ENCODE peak calls at places on chromosomes 1 and 21, in six cellular contexts. U is NCI-H2171 treated with DMSO at 0.1 percent for 48 hours, V is kidney epithelial cell, J is T-helper 1 cell, A is lower leg skin, K is nucleus accumbens. Q is an unnamed sample.
A peak's percentile ranks its signal among the peaks of the same experiment; 100 is the strongest.

GRCh38 chr1:5286244-5286643 is 631.8 kb downstream of the AJAP1 start:
- DNase-seq in U (no peak), V (no peak), K (no peak), J (no peak), A (no peak), Q (no peak)

GRCh38 chr1:160777486-160778089 is 18.4 kb upstream of the LY9 start:
- DNase-seq in A (no peak), V (no peak), K (no peak), U (peak; percentile 20), J (no peak), Q (no peak)

GRCh38 chr1:71357708-71358107 is 276.9 kb upstream of the ZRANB2 start:
- DNase-seq in U (no peak), V (no peak), A (no peak), J (no peak), K (no peak), Q (no peak)

GRCh38 chr1:41726899-41727748 is 191.6 kb downstream of the HIVEP3 start:
- DNase-seq in J (no peak), U (peak; percentile 87), A (peak; percentile 92), K (no peak), V (no peak), Q (peak; percentile 77)

GRCh38 chr1:206770531-206771352 is at the start of gene IL19:
- DNase-seq in K (no peak), U (no peak), A (no peak), V (peak; percentile 73), J (no peak), Q (peak; percentile 62)

GRCh38 chr1:27299385-27300252 is 22.3 kb upstream of the TMEM222 start:
- DNase-seq in U (no peak), V (peak; percentile 71), K (no peak), A (peak; percentile 86), J (no peak), Q (peak; percentile 82)

GRCh38 chr1:100642826-100643225 is 76.7 kb upstream of the VCAM1 start:
- DNase-seq in U (no peak), K (no peak), V (no peak), J (no peak), A (no peak), Q (no peak)

GRCh38 chr1:112172294-112172882 is 182.9 kb upstream of the KCND3 start:
- DNase-seq in J (no peak), A (no peak), V (peak; percentile 9), U (no peak), K (no peak), Q (no peak)

GRCh38 chr1:167455786-167456446 is 62.4 kb downstream of the CD247 start:
- DNase-seq in A (peak; percentile 90), K (no peak), U (peak; percentile 7), J (peak; percentile 39), V (no peak), Q (no peak)

GRCh38 chr1:41483960-41484844 is at the start of gene EDN2:
- DNase-seq in J (no peak), A (no peak), U (peak; percentile 90), K (no peak), V (no peak), Q (no peak)

GRCh38 chr1:245332513-245332912 is 177.7 kb downstream of the KIF26B start:
- DNase-seq in J (no peak), A (no peak), V (no peak), U (no peak), K (no peak), Q (no peak)

GRCh38 chr1:51504806-51505525 is 14.1 kb downstream of the EPS15 start:
- DNase-seq in K (no peak), J (no peak), U (no peak), V (no peak), A (no peak), Q (no peak)

GRCh38 chr1:165883056-165883455 is 55.6 kb downstream of the UCK2 start:
- DNase-seq in U (no peak), J (no peak), V (no peak), A (no peak), K (no peak), Q (no peak)

GRCh38 chr1:85259866-85260345 is 444 bp upstream of the C1orf52 start:
- DNase-seq in J (no peak), A (no peak), K (no peak), V (no peak), U (no peak), Q (no peak)

GRCh38 chr1:94541175-94542087 is at the start of gene F3:
- DNase-seq in J (no peak), U (peak; percentile 33), V (peak; percentile 61), A (peak; percentile 98), K (peak; percentile 44), Q (peak; percentile 68)

GRCh38 chr1:170241266-170241851 is 95.6 kb downstream of the NTMT2 start:
- DNase-seq in K (no peak), V (no peak), J (no peak), U (no peak), A (no peak), Q (no peak)

GRCh38 chr1:9289724-9290493 is 2.8 kb upstream of the SPSB1 start:
- DNase-seq in U (no peak), K (no peak), J (no peak), V (no peak), A (peak; percentile 94), Q (no peak)

GRCh38 chr1:29646161-29646775 is 409.9 kb downstream of the PTPRU start:
- DNase-seq in U (no peak), K (no peak), J (no peak), V (no peak), A (peak; percentile 57), Q (peak; percentile 53)

GRCh38 chr21:33266050-33266783 is at the start of gene IL10RB:
- DNase-seq in J (peak; percentile 61), U (peak; percentile 80), A (peak; percentile 92), K (peak; percentile 42), V (no peak), Q (peak; percentile 85)

GRCh38 chr1:111139234-111139955 is 498 bp downstream of the DRAM2 start:
- DNase-seq in A (peak; percentile 82), V (peak; percentile 39), U (peak; percentile 93), J (peak; percentile 40), K (no peak), Q (peak; percentile 66)

GRCh38 chr1:1332774-1333480 is 1.8 kb downstream of the TAS1R3 start:
- DNase-seq in V (no peak), U (no peak), A (no peak), K (no peak), J (no peak), Q (no peak)

GRCh38 chr1:87236585-87236984 is 92.1 kb upstream of the LMO4 start:
- DNase-seq in U (no peak), J (no peak), V (no peak), A (no peak), K (no peak), Q (no peak)

GRCh38 chr1:11184973-11185372 is 4.2 kb upstream of the ANGPTL7 start:
- DNase-seq in A (no peak), U (no peak), K (no peak), J (no peak), V (no peak), Q (no peak)

GRCh38 chr21:38476385-38476784 is 21.9 kb downstream of the ERG start:
- DNase-seq in A (no peak), K (no peak), J (no peak), V (no peak), U (no peak), Q (no peak)

GRCh38 chr1:229870381-229870780 is 196.7 kb upstream of the GALNT2 start:
- DNase-seq in V (no peak), U (no peak), A (no peak), J (no peak), K (no peak), Q (no peak)

GRCh38 chr1:27499142-27499541 is 9.2 kb upstream of the WASF2 start:
- DNase-seq in V (no peak), K (no peak), J (no peak), U (no peak), A (no peak), Q (no peak)

GRCh38 chr1:3922851-3923250 is 22.8 kb upstream of the C1orf174 start:
- DNase-seq in U (no peak), J (no peak), K (no peak), A (no peak), V (no peak), Q (no peak)

GRCh38 chr1:235500971-235501540 is 3.2 kb downstream of the B3GALNT2 start:
- DNase-seq in J (no peak), U (no peak), K (no peak), V (no peak), A (no peak), Q (no peak)

GRCh38 chr1:169193191-169193850 is 86.8 kb downstream of the ATP1B1 start:
- DNase-seq in U (peak; percentile 89), A (no peak), J (no peak), V (no peak), K (no peak), Q (no peak)

GRCh38 chr1:70509996-70510876 is 99.2 kb downstream of the CTH start:
- DNase-seq in A (no peak), K (no peak), U (peak; percentile 75), J (no peak), V (peak; percentile 91), Q (no peak)

GRCh38 chr1:214500349-214501055 is 50.9 kb downstream of the PTPN14 start:
- DNase-seq in J (no peak), V (no peak), A (no peak), K (no peak), U (no peak), Q (no peak)

GRCh38 chr1:170198584-170198983 is 52.8 kb downstream of the NTMT2 start:
- DNase-seq in K (no peak), J (no peak), V (no peak), A (no peak), U (no peak), Q (no peak)

GRCh38 chr1:9628541-9629444 is 22.7 kb upstream of the PIK3CD start:
- DNase-seq in K (no peak), A (no peak), V (no peak), J (no peak), U (no peak), Q (no peak)

GRCh38 chr1:206715552-206716518 is 31.1 kb downstream of the MAPKAPK2 start:
- DNase-seq in U (no peak), A (no peak), V (no peak), K (no peak), J (no peak), Q (no peak)

GRCh38 chr1:170562644-170563338 is 30.8 kb downstream of the GORAB start:
- DNase-seq in V (peak; percentile 38), U (no peak), A (peak; percentile 89), K (no peak), J (no peak), Q (peak; percentile 53)

GRCh38 chr1:235289859-235290739 is 37.9 kb downstream of the ARID4B start:
- DNase-seq in V (no peak), J (no peak), U (no peak), K (no peak), A (no peak), Q (no peak)

Q was measured in ascending aorta.